ENCODE peak calls at places on chromosomes 7 and 10, in nine cellular contexts. M, J, H, Y, X, S, F, W and O are unnamed samples.

GRCh38 chr7:135976312-135977019 is 693 bp downstream of the MTPN start:
- DNase-seq in W (no peak), Y (peak), M (no peak), F (peak), J (no peak), S (no peak), H (peak), X (peak), O (peak)

GRCh38 chr10:113279262-113279661 is 273.6 kb upstream of the HABP2 start:
- DNase-seq in M (no peak), X (no peak), H (no peak), S (no peak), W (no peak), F (no peak), J (no peak), Y (no peak), O (no peak)

GRCh38 chr10:10803273-10803672 is 214.4 kb upstream of the CELF2 start:
- DNase-seq in F (no peak), J (no peak), X (no peak), H (no peak), W (no peak), Y (no peak), M (no peak), S (peak), O (no peak)

GRCh38 chr7:136234040-136234439 is 256.9 kb upstream of the MTPN start:
- DNase-seq in S (no peak), M (no peak), J (no peak), Y (no peak), H (no peak), W (no peak), X (no peak), F (no peak), O (peak)

GRCh38 chr10:99232357-99232999 is 3.2 kb downstream of the HPSE2 start:
- DNase-seq in Y (no peak), S (peak), F (peak), H (peak), J (no peak), M (no peak), X (peak), W (no peak), O (no peak)

GRCh38 chr10:125002044-125002422 is 60.1 kb downstream of the ZRANB1 start:
- DNase-seq in Y (peak), F (no peak), W (peak), X (no peak), J (no peak), H (no peak), M (no peak), S (no peak), O (no peak)

GRCh38 chr7:1368150-1368681 is 91.1 kb downstream of the MICALL2 start:
- DNase-seq in F (no peak), M (no peak), Y (no peak), J (no peak), H (no peak), W (peak), X (no peak), S (no peak), O (no peak)

GRCh38 chr7:45677311-45677900 is 103.2 kb downstream of the ADCY1 start:
- DNase-seq in M (no peak), W (no peak), S (peak), J (no peak), H (no peak), Y (no peak), F (no peak), X (no peak), O (no peak)

GRCh38 chr10:8665322-8665721 is 610.8 kb downstream of the GATA3 start:
- DNase-seq in W (no peak), X (no peak), F (no peak), Y (no peak), M (no peak), S (no peak), H (peak), J (no peak), O (no peak)

GRCh38 chr10:114821293-114821914 is at the start of gene FHIP2A:
- DNase-seq in H (peak), S (peak), X (peak), Y (peak), M (peak), F (peak), J (peak), W (peak), O (no peak)

GRCh38 chr7:79241288-79242055 is 212.0 kb downstream of the MAGI2 start:
- DNase-seq in J (no peak), Y (no peak), W (no peak), S (no peak), M (peak), X (no peak), H (no peak), F (no peak), O (no peak)

GRCh38 chr7:2934984-2935740 is 91.1 kb upstream of the GNA12 start:
- DNase-seq in J (no peak), Y (no peak), X (no peak), S (peak), M (peak), H (no peak), W (peak), F (peak), O (no peak)

GRCh38 chr10:49228677-49229076 is 40.5 kb upstream of the TMEM273 start:
- DNase-seq in Y (no peak), X (no peak), J (no peak), S (no peak), H (no peak), F (no peak), W (no peak), M (no peak), O (no peak)

GRCh38 chr10:86945361-86946214 is 11.8 kb downstream of the MMRN2 start:
- DNase-seq in J (no peak), H (peak), M (no peak), X (no peak), F (peak), Y (no peak), W (peak), S (peak), O (no peak)

GRCh38 chr10:12221323-12222298 is 25.6 kb downstream of the CDC123 start:
- DNase-seq in H (no peak), W (no peak), Y (no peak), J (no peak), S (no peak), F (no peak), X (no peak), M (peak), O (peak)

GRCh38 chr7:213324-213993 is 21.1 kb downstream of the FAM20C start:
- DNase-seq in M (no peak), J (no peak), W (no peak), X (no peak), H (no peak), S (no peak), F (no peak), Y (no peak), O (no peak)

GRCh38 chr7:16961650-16962049 is 79.9 kb upstream of the AGR3 start:
- DNase-seq in S (no peak), M (no peak), X (no peak), F (no peak), H (peak), Y (no peak), W (no peak), J (no peak), O (no peak)
- TF ChIP-seq CTCF in S (no peak), M (no peak), X (no peak), F (no peak), H (no peak), Y (no peak), W (no peak), J (no peak), O (no peak)

DNA sequence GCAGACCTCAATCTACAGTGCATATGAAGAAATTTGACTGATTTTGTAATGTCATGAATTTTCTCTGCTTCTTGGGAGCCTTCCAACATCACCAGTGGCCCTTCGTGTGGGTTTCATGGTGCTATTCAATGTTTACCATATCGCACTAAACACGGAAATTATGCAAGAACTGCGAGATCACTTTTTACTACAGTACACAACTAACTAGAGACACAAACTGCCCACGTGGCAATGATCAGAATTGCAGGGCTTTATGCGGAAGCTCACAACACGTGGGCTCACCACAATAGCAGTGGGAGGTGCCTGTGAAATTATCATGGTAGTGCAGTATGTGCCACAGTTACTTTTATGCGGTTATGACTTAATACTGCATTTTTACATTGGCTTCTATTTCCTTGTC is 449.7 kb upstream of the KLF6 start:
- DNase-seq in S (no peak), M (peak), F (no peak), Y (no peak), H (no peak), J (no peak), X (no peak), W (no peak), O (no peak)
- TF ChIP-seq CTCF in S (no peak), M (peak), F (no peak), Y (no peak), H (no peak), J (no peak), X (no peak), W (no peak), O (no peak)

GRCh38 chr7:98826811-98827231 is 43.0 kb downstream of the TMEM130 start:
- DNase-seq in J (no peak), Y (peak), S (peak), F (peak), H (no peak), M (no peak), X (no peak), W (no peak), O (no peak)
- TF ChIP-seq CTCF in J (no peak), Y (no peak), S (peak), F (no peak), H (no peak), M (no peak), X (no peak), W (peak), O (no peak)

GRCh38 chr7:70776627-70777101 is 355.3 kb upstream of the GALNT17 start:
- DNase-seq in S (no peak), H (no peak), X (no peak), Y (no peak), J (no peak), F (no peak), W (no peak), M (no peak), O (no peak)

GRCh38 chr7:70774895-70775527 is 356.9 kb upstream of the GALNT17 start:
- DNase-seq in H (no peak), M (no peak), W (no peak), S (no peak), J (no peak), F (no peak), X (no peak), Y (no peak), O (no peak)

GRCh38 chr7:70777251-70777650 is 354.7 kb upstream of the GALNT17 start:
- DNase-seq in W (no peak), J (no peak), H (no peak), F (no peak), S (no peak), M (no peak), X (no peak), Y (no peak), O (no peak)

GRCh38 chr7:70778585-70778984 is 353.4 kb upstream of the GALNT17 start:
- DNase-seq in Y (no peak), J (no peak), M (no peak), X (no peak), W (no peak), S (no peak), F (no peak), H (no peak), O (no peak)

GRCh38 chr7:70775570-70776156 is 356.3 kb upstream of the GALNT17 start:
- DNase-seq in S (no peak), F (no peak), W (no peak), Y (no peak), H (no peak), J (no peak), X (no peak), M (peak), O (no peak)
- TF ChIP-seq CTCF in S (no peak), F (no peak), W (peak), Y (no peak), H (no peak), J (no peak), X (peak), M (no peak), O (no peak)